ENCODE peak calls at places on chromosomes 16 and 17, in six cellular contexts. H, L, J, K, Y and T are unnamed samples.
A peak's percentile ranks its signal among the peaks of the same experiment; 100 is the strongest.

GRCh38 chr16:9311303-9311954 is 220.0 kb downstream of the HAPSTR1 start:
- DNase-seq in H (no peak), L (no peak), J (peak; percentile 29), K (no peak), Y (no peak), T (no peak)

GRCh38 chr16:3884398-3884797 is 3.9 kb upstream of the CREBBP start:
- DNase-seq in H (no peak), L (no peak), J (no peak), K (no peak), Y (no peak), T (no peak)

GRCh38 chr17:72142614-72143013 is 21.8 kb downstream of the SOX9 start:
- DNase-seq in H (no peak), L (no peak), J (no peak), K (no peak), Y (no peak), T (no peak)

GRCh38 chr17:46026045-46026814 is 27.2 kb downstream of the STH start:
- DNase-seq in H (no peak), L (no peak), J (no peak), K (no peak), Y (no peak), T (no peak)

GRCh38 chr16:47644166-47644565 is 183.0 kb downstream of the PHKB start:
- DNase-seq in H (peak; percentile 51), L (no peak), J (peak; percentile 52), K (no peak), Y (no peak), T (peak; percentile 47)

GRCh38 chr17:83182620-83183063 is 103.2 kb downstream of the METRNL start:
- DNase-seq in H (no peak), L (no peak), J (no peak), K (no peak), Y (no peak), T (no peak)

GRCh38 chr16:11144122-11144521 is 111.9 kb downstream of the SOCS1 start:
- DNase-seq in H (no peak), L (no peak), J (no peak), K (no peak), Y (no peak), T (no peak)

GRCh38 chr17:80204626-80205468 is 15.3 kb downstream of the SGSH start:
- DNase-seq in H (no peak), L (no peak), J (no peak), K (no peak), Y (no peak), T (no peak)

GRCh38 chr17:75832164-75832651 is 12.0 kb downstream of the UNC13D start:
- DNase-seq in H (peak; percentile 70), L (peak; percentile 63), J (peak; percentile 61), K (no peak), Y (no peak), T (peak; percentile 82)

GRCh38 chr16:2009302-2009711 is 314 bp downstream of the ZNF598 start:
- DNase-seq in H (no peak), L (peak; percentile 44), J (no peak), K (no peak), Y (peak; percentile 52), T (no peak)

GRCh38 chr17:18258356-18259038 is at the start of gene FLII:
- DNase-seq in H (peak; percentile 86), L (peak; percentile 70), J (peak; percentile 38), K (no peak), Y (peak; percentile 73), T (peak; percentile 88)

GRCh38 chr17:55327225-55328088 is 62.7 kb downstream of the HLF start:
- DNase-seq in H (no peak), L (no peak), J (peak; percentile 41), K (no peak), Y (no peak), T (no peak)

GRCh38 chr17:59830846-59831486 is 61.8 kb downstream of the TUBD1 start:
- DNase-seq in H (no peak), L (no peak), J (peak; percentile 59), K (no peak), Y (no peak), T (no peak)

GRCh38 chr17:78358538-78359215 is 1.2 kb downstream of the SOCS3 start:
- DNase-seq in H (no peak), L (peak; percentile 43), J (peak; percentile 63), K (no peak), Y (no peak), T (no peak)

GRCh38 chr17:49687878-49688491 is 10.1 kb upstream of the SPOP start:
- DNase-seq in H (no peak), L (no peak), J (no peak), K (no peak), Y (no peak), T (no peak)

GRCh38 chr17:48498168-48498840 is 32.5 kb downstream of the HOXB1 start:
- DNase-seq in H (no peak), L (no peak), J (peak; percentile 52), K (peak; percentile 88), Y (no peak), T (no peak)

GRCh38 chr17:72392056-72393010 is 271.5 kb downstream of the SOX9 start:
- DNase-seq in H (peak; percentile 68), L (no peak), J (peak; percentile 41), K (no peak), Y (no peak), T (peak; percentile 81)